ENCODE peak calls at places on chromosomes 6 and 20, in ten cellular contexts. L is tibial artery; T is OCI-LY7; W is PC-9; Q is heart left ventricle; R is CD4-positive, alpha-beta memory T cell; E is heart right ventricle; F is hepatocyte; C is adrenal gland; H is fibroblast of lung. D is an unnamed sample. For H3K4me1, the result is how much of the 10 kb centered on the place peaks cover.

GRCh38 chr6:129096651-129097290 is 213.8 kb downstream of the LAMA2 start:
- DNase-seq in L (no peak), T (no peak), W (no peak), Q (no peak), R (no peak), E (no peak), F (no peak), C (no peak), H (no peak), D (no peak)

GRCh38 chr6:23228439-23229024 is 659.2 kb downstream of the HDGFL1 start:
- DNase-seq in L (no peak), T (no peak), W (peak), Q (no peak), R (no peak), E (no peak), F (peak), C (no peak), H (peak), D (no peak)

GRCh38 chr6:34970962-34971361 is 81.9 kb downstream of the ANKS1A start:
- DNase-seq in L (no peak), T (no peak), W (no peak), Q (no peak), R (no peak), E (no peak), F (no peak), C (no peak), H (peak), D (no peak)

GRCh38 chr20:16314320-16314719 is 258.9 kb downstream of the KIF16B start:
- DNase-seq in L (no peak), T (no peak), W (no peak), Q (no peak), R (no peak), E (no peak), F (no peak), C (no peak), H (no peak), D (no peak)

GRCh38 chr20:58174708-58175287 is 53.7 kb downstream of the ANKRD60 start:
- DNase-seq in L (peak), T (no peak), W (no peak), Q (peak), R (no peak), E (peak), F (no peak), C (no peak), H (no peak), D (no peak)

GRCh38 chr6:45436544-45437440 is 59.1 kb upstream of the SUPT3H start:
- DNase-seq in L (no peak), T (no peak), W (no peak), Q (no peak), R (peak), E (no peak), F (peak), C (no peak), H (peak), D (peak)

GRCh38 chr20:3010985-3011723 is 32.3 kb upstream of the GNRH2 start:
- DNase-seq in L (no peak), T (no peak), W (no peak), Q (no peak), R (no peak), E (no peak), F (no peak), C (no peak), H (peak), D (no peak)

GRCh38 chr20:62063601-62063980 is 2.1 kb downstream of the TAF4 start:
- DNase-seq in L (no peak), T (no peak), W (no peak), Q (no peak), R (no peak), E (no peak), F (peak), C (no peak), H (peak), D (no peak)

GRCh38 chr6:85300581-85300980 is 149.3 kb upstream of the NT5E start:
- DNase-seq in L (no peak), T (no peak), W (no peak), Q (no peak), R (no peak), E (no peak), F (no peak), C (no peak), H (no peak), D (no peak)

GRCh38 chr20:61967300-61967699 is 98.4 kb downstream of the TAF4 start:
- DNase-seq in L (no peak), T (no peak), W (no peak), Q (peak), R (no peak), E (no peak), F (no peak), C (peak), H (no peak), D (no peak)

GRCh38 chr6:24284006-24284405 is 73.9 kb downstream of the DCDC2 start:
- DNase-seq in L (no peak), T (no peak), W (no peak), Q (no peak), R (no peak), E (no peak), F (no peak), C (no peak), H (no peak), D (no peak)

GRCh38 chr20:57661201-57662027 is 41.2 kb upstream of the ZBP1 start:
- DNase-seq in L (peak), T (no peak), W (no peak), Q (peak), R (no peak), E (no peak), F (no peak), C (peak), H (no peak), D (no peak)

GRCh38 chr6:8499540-8499939 is 64.2 kb upstream of the SLC35B3 start:
- DNase-seq in L (no peak), T (peak), W (no peak), Q (no peak), R (no peak), E (no peak), F (peak), C (no peak), H (no peak), D (no peak)

GRCh38 chr20:17636523-17637412 is 45.3 kb downstream of the RRBP1 start:
- DNase-seq in L (no peak), T (no peak), W (no peak), Q (no peak), R (no peak), E (no peak), F (no peak), C (no peak), H (no peak), D (no peak)

GRCh38 chr6:75275067-75275466 is 9.5 kb downstream of the TMEM30A start:
- DNase-seq in L (no peak), T (no peak), W (peak), Q (no peak), R (no peak), E (no peak), F (no peak), C (no peak), H (peak), D (peak)

GRCh38 chr6:63509652-63510352 is 62.5 kb upstream of the LOC128125822 start:
- DNase-seq in L (no peak), T (no peak), W (no peak), Q (peak), R (no peak), E (peak), F (peak), C (peak), H (peak), D (no peak)

GRCh38 chr20:44739952-44740351 is 5.7 kb upstream of the KCNK15 start:
- DNase-seq in L (no peak), T (no peak), W (no peak), Q (no peak), R (no peak), E (no peak), F (no peak), C (no peak), H (no peak), D (no peak)

GRCh38 chr6:167420177-167420576 is 95.3 kb downstream of the TTLL2 start:
- DNase-seq in L (no peak), T (no peak), W (no peak), Q (no peak), R (no peak), E (no peak), F (no peak), C (no peak), H (no peak), D (no peak)

GRCh38 chr6:12265795-12266194 is 24.4 kb upstream of the EDN1 start:
- DNase-seq in L (no peak), T (no peak), W (peak), Q (no peak), R (no peak), E (no peak), F (no peak), C (no peak), H (peak), D (peak)

GRCh38 chr6:70241991-70242420 is 60.9 kb downstream of the COL9A1 start:
- DNase-seq in L (no peak), T (no peak), W (no peak), Q (no peak), R (no peak), E (no peak), F (peak), C (no peak), H (no peak), D (no peak)

GRCh38 chr20:21902391-21902790 is 196.9 kb downstream of the PAX1 start:
- DNase-seq in L (no peak), T (no peak), W (no peak), Q (no peak), R (no peak), E (no peak), F (no peak), C (no peak), H (no peak), D (no peak)

GRCh38 chr6:17580518-17581048 is 19.5 kb upstream of the FAM8A1 start:
- DNase-seq in L (peak), T (no peak), W (no peak), Q (peak), R (peak), E (peak), F (no peak), C (peak), H (peak), D (peak)

GRCh38 chr20:53652090-53652858 is 58.6 kb upstream of the ZNF217 start:
- DNase-seq in L (no peak), T (peak), W (peak), Q (no peak), R (peak), E (no peak), F (peak), C (no peak), H (no peak), D (no peak)

GRCh38 chr6:129863664-129864063 is 2.5 kb upstream of the TMEM244 start:
- DNase-seq in L (no peak), T (no peak), W (no peak), Q (no peak), R (no peak), E (no peak), F (no peak), C (no peak), H (peak), D (peak)

GRCh38 chr20:3785240-3786125 is 1.1 kb downstream of the CENPB start:
- DNase-seq in L (no peak), T (no peak), W (no peak), Q (no peak), R (no peak), E (no peak), F (no peak), C (no peak), H (peak), D (no peak)

GRCh38 chr6:117389227-117390057 is 36.3 kb downstream of the ROS1 start:
- DNase-seq in L (no peak), T (no peak), W (peak), Q (no peak), R (no peak), E (no peak), F (peak), C (no peak), H (no peak), D (no peak)

GRCh38 chr20:17967595-17968365 is 814 bp downstream of the SNX5 start:
- DNase-seq in L (peak), T (peak), W (peak), Q (no peak), R (no peak), E (no peak), F (no peak), C (no peak), H (peak), D (peak)

GRCh38 chr20:62595491-62595890 is 46.8 kb upstream of the SLCO4A1 start:
- DNase-seq in L (peak), T (no peak), W (peak), Q (peak), R (no peak), E (peak), F (peak), C (peak), H (peak), D (no peak)

GRCh38 chr20:63955846-63956663 is at the start of gene UCKL1:
- DNase-seq in L (peak), T (peak), W (peak), Q (peak), R (peak), E (peak), F (peak), C (peak), H (peak), D (peak)

GRCh38 chr20:44701116-44701865 is 13.9 kb upstream of the CCN5 start:
- DNase-seq in L (no peak), T (no peak), W (no peak), Q (no peak), R (no peak), E (no peak), F (no peak), C (no peak), H (no peak), D (no peak)

GRCh38 chr6:11509471-11509870 is 28.1 kb upstream of the TMEM170B start:
- DNase-seq in L (no peak), T (no peak), W (no peak), Q (no peak), R (no peak), E (no peak), F (no peak), C (no peak), H (no peak), D (no peak)

GRCh38 chr20:8801686-8802085 is 267.2 kb upstream of the PLCB4 start:
- DNase-seq in L (no peak), T (no peak), W (no peak), Q (no peak), R (no peak), E (no peak), F (no peak), C (no peak), H (no peak), D (no peak)

GRCh38 chr6:111871725-111872520 is 1.3 kb downstream of the FYN start:
- DNase-seq in L (peak), T (peak), W (peak), Q (peak), R (peak), E (peak), F (peak), C (peak), H (peak), D (peak)

GRCh38 chr6:111871207-111871606 is 2.0 kb downstream of the FYN start:
- DNase-seq in L (no peak), T (peak), W (no peak), Q (no peak), R (peak), E (no peak), F (no peak), C (no peak), H (no peak), D (no peak)

GRCh38 chr6:111872521-111873177 is 603 bp downstream of the FYN start:
- DNase-seq in L (peak), T (peak), W (peak), Q (peak), R (peak), E (peak), F (peak), C (peak), H (peak), D (peak)

GRCh38 chr6:111870751-111871064 is 2.5 kb downstream of the FYN start:
- DNase-seq in L (no peak), T (no peak), W (no peak), Q (no peak), R (no peak), E (no peak), F (no peak), C (no peak), H (no peak), D (no peak)

DNA sequence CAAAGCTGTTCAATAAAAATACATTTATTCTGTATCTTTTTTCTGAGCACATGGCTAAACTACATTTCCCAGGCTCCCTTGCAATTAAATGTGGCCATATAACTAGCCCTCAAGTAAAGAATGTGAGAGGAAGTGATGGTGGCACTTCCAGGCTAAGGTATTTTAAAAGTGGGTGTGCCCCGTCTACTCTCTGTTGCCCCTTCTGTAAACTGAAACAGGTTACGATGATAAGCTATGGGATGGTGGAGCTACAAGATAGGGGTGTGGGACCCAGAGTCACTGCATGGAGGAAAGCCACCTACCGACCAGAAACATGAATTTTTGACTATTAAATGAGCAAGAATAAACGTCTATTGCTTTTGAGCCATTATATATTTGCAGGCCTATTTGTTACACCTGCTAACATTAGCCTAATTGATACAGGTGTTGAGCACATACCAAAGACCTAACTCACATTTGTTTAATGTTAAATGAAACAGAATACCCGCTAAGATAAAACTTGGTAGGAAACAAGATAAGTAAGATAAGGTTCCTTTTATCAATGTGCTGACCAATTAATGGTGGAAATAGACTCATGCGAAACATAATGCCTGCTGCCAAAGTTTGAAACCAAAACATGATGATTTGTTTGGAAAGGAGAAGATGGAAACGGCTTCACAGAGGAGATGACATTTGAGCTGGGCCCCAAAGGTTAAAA is 3.0 kb downstream of the FYN start:
- DNase-seq in L (no peak), T (peak), W (no peak), Q (no peak), R (peak), E (no peak), F (no peak), C (no peak), H (peak), D (no peak)
- H3K4me3 ChIP-seq in L (no peak), T (peak), W (no peak), Q (peak), R (peak), E (no peak), F (no peak), C (no peak), H (no peak), D (no peak)

GRCh38 chr20:19817017-19817416 is 59.0 kb downstream of the RIN2 start:
- DNase-seq in L (no peak), T (no peak), W (peak), Q (peak), R (no peak), E (no peak), F (no peak), C (no peak), H (peak), D (peak)
- H3K4me1 ChIP-seq in L (under half), T (under half), W (under half), Q (under half), R (under half), E (half or more), F (under half), C (under half), H (under half), D (half or more)

DNA sequence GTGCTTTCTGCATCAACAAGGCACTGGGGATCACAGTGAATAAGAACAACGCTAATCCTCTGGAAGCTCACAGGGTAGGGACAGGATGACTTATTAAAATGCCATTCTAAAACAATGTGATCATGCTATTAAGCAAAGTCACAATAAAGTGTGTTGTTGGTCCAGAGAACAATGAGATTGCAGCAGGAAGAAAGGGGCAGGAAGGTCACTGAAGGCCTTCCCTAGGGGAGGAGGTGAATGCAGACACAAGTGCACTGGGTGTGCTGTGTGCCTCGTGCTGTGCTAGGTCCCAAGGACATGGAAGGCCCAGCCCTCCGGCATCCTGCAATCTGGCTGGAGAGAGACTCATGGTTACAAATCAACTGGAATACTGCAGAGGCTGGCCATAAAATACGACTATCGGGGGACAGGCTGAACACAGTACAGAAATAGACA is 55.7 kb downstream of the LYRM4 start:
- DNase-seq in L (no peak), T (no peak), W (no peak), Q (no peak), R (no peak), E (no peak), F (no peak), C (peak), H (no peak), D (peak)
- H3K27ac ChIP-seq in L (peak), T (no peak), W (no peak), Q (peak), R (no peak), E (peak), F (no peak), C (peak), H (no peak), D (peak)

GRCh38 chr6:96841241-96841824 is 4.1 kb upstream of the GPR63 start:
- DNase-seq in L (no peak), T (no peak), W (no peak), Q (no peak), R (no peak), E (no peak), F (no peak), C (no peak), H (no peak), D (no peak)

GRCh38 chr6:96832780-96833179 is 4.5 kb downstream of the GPR63 start:
- DNase-seq in L (no peak), T (no peak), W (no peak), Q (no peak), R (no peak), E (no peak), F (no peak), C (no peak), H (no peak), D (no peak)

GRCh38 chr6:96836579-96837137 is 619 bp downstream of the GPR63 start:
- DNase-seq in L (no peak), T (no peak), W (no peak), Q (no peak), R (no peak), E (no peak), F (peak), C (no peak), H (peak), D (no peak)

GRCh38 chr6:96834070-96834469 is 3.2 kb downstream of the GPR63 start:
- DNase-seq in L (no peak), T (no peak), W (no peak), Q (no peak), R (no peak), E (no peak), F (no peak), C (no peak), H (no peak), D (no peak)

GRCh38 chr6:96837138-96837971 is at the start of gene GPR63:
- DNase-seq in L (peak), T (peak), W (peak), Q (peak), R (peak), E (peak), F (peak), C (peak), H (peak), D (peak)
- H3K4me3 ChIP-seq in L (peak), T (peak), W (peak), Q (peak), R (peak), E (peak), F (peak), C (peak), H (peak), D (peak)

DNA sequence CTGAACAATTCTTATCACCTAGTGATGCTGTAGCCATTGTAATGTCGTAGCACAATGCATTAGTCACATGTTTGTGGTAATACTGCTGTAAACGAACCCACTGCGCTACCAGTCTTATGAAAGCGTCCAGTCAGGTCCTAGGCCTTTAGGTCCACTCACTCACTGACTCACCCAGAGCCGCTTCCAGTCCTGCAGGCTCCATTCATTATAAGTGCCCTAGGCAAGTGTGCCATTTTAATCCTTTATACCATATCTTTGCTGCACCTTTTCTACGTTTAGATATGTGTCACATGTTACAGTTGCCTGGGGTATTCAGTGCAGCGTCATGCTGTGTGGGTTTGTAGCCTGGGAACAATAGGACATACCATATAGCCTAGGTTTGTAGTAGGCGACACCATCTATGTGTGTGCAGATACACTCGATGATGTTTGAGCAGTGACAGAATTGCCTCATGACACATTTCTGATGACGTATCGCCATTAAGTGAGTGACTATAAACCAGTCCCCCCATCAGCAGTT is 15.4 kb downstream of the IGF2R start:
- DNase-seq in L (no peak), T (no peak), W (peak), Q (no peak), R (no peak), E (no peak), F (no peak), C (no peak), H (peak), D (peak)
- H3K4me1 ChIP-seq in L (under half), T (under half), W (under half), Q (half or more), R (half or more), E (half or more), F (under half), C (under half), H (under half), D (half or more)

GRCh38 chr6:132511836-132512230 is 1.1 kb downstream of the STX7 start:
- DNase-seq in L (no peak), T (peak), W (no peak), Q (no peak), R (no peak), E (no peak), F (peak), C (no peak), H (no peak), D (no peak)
- H3K27ac ChIP-seq in L (peak), T (peak), W (peak), Q (peak), R (no peak), E (no peak), F (peak), C (peak), H (peak), D (no peak)

GRCh38 chr6:3742426-3743344 is 8.8 kb downstream of the PXDC1 start:
- DNase-seq in L (peak), T (peak), W (peak), Q (peak), R (peak), E (peak), F (peak), C (peak), H (peak), D (peak)
- H3K4me3 ChIP-seq in L (peak), T (no peak), W (no peak), Q (peak), R (peak), E (no peak), F (no peak), C (no peak), H (peak), D (no peak)

D was measured in SJSA1.